ENCODE peak calls at places on chromosomes 7 and 10, in six cellular contexts. Z is aorta; I is NCI-H1105 treated with DMSO at 0.1 percent for 48 hours; K is effector memory CD4-positive, alpha-beta T cell; T is CD8-positive, alpha-beta T cell; D is A172. X is an unnamed sample.

GRCh38 chr7:44693641-44694313 is 54.9 kb upstream of the ZMIZ2 start:
- DNase-seq in D (peak), T (no peak), I (no peak), K (no peak), Z (peak), X (no peak)

GRCh38 chr10:32377458-32378370 is 30.8 kb upstream of the EPC1 start:
- DNase-seq in Z (no peak), T (no peak), K (peak), D (peak), I (peak), X (peak)

GRCh38 chr10:53253221-53253620 is 480.6 kb upstream of the MBL2 start:
- DNase-seq in K (no peak), Z (no peak), D (no peak), I (no peak), T (no peak), X (no peak)

GRCh38 chr7:138625084-138625848 is 75.9 kb downstream of the SVOPL start:
- DNase-seq in D (no peak), T (no peak), K (no peak), I (no peak), Z (no peak), X (no peak)

GRCh38 chr10:43226441-43226840 is 40.4 kb downstream of the RASGEF1A start:
- DNase-seq in Z (peak), I (no peak), T (no peak), K (no peak), D (no peak), X (no peak)

GRCh38 chr10:22633106-22633505 is 81.3 kb downstream of the PIP4K2A start:
- DNase-seq in T (no peak), D (no peak), Z (no peak), K (no peak), I (no peak), X (no peak)

GRCh38 chr7:27551803-27552202 is 110.9 kb downstream of the HIBADH start:
- DNase-seq in I (no peak), T (no peak), K (no peak), Z (no peak), D (no peak), X (no peak)

GRCh38 chr10:87861566-87861952 is 1.8 kb downstream of the KLLN start:
- DNase-seq in D (peak), I (no peak), Z (peak), T (no peak), K (peak), X (no peak)

GRCh38 chr7:149822353-149822943 is 15.7 kb upstream of the ZNF862 start:
- DNase-seq in K (no peak), Z (peak), I (no peak), T (no peak), D (no peak), X (no peak)

GRCh38 chr7:81684513-81685262 is 85.2 kb downstream of the HGF start:
- DNase-seq in D (peak), I (peak), Z (peak), T (no peak), K (no peak), X (no peak)

GRCh38 chr7:110604885-110605284 is 486.0 kb upstream of the LRRN3 start:
- DNase-seq in Z (no peak), D (no peak), I (no peak), T (no peak), K (no peak), X (no peak)

GRCh38 chr10:14645239-14645960 is 129.3 kb downstream of the FAM107B start:
- DNase-seq in I (no peak), K (no peak), Z (no peak), T (no peak), D (no peak), X (no peak)

GRCh38 chr7:70271617-70272081 is 673.4 kb downstream of the AUTS2 start:
- DNase-seq in I (no peak), K (no peak), Z (no peak), D (peak), T (no peak), X (no peak)

GRCh38 chr7:78197447-78197846 is 398.9 kb downstream of the PHTF2 start:
- DNase-seq in I (no peak), K (no peak), D (peak), T (no peak), Z (no peak), X (no peak)

GRCh38 chr10:8279598-8279997 is 225.1 kb downstream of the GATA3 start:
- DNase-seq in K (no peak), D (peak), T (no peak), I (no peak), Z (no peak), X (no peak)

GRCh38 chr7:116393654-116394053 is 105.9 kb upstream of the CAV2 start:
- DNase-seq in T (no peak), I (no peak), K (no peak), Z (no peak), D (no peak), X (no peak)

GRCh38 chr10:110841767-110842267 is 29.9 kb upstream of the PDCD4 start:
- DNase-seq in D (no peak), T (no peak), K (no peak), Z (no peak), I (no peak), X (no peak)

GRCh38 chr7:40329601-40330153 is 194.9 kb downstream of the SUGCT start:
- DNase-seq in K (no peak), D (peak), Z (no peak), I (peak), T (no peak), X (no peak)

GRCh38 chr7:152423991-152424347 is 11.8 kb downstream of the KMT2C start:
- DNase-seq in I (no peak), Z (no peak), K (no peak), D (no peak), T (no peak), X (no peak)

GRCh38 chr7:83105948-83106347 is 56.7 kb downstream of the PCLO start:
- DNase-seq in Z (no peak), K (no peak), T (no peak), I (no peak), D (no peak), X (no peak)

GRCh38 chr10:16886032-16886431 is 68.8 kb upstream of the RSU1 start:
- DNase-seq in I (no peak), Z (no peak), T (no peak), K (no peak), D (no peak), X (no peak)

GRCh38 chr10:131729361-131729760 is 171.4 kb upstream of the PPP2R2D start:
- DNase-seq in K (no peak), D (no peak), T (no peak), I (no peak), Z (no peak), X (no peak)

GRCh38 chr10:52801951-52802350 is 29.4 kb upstream of the MBL2 start:
- DNase-seq in D (peak), K (no peak), T (no peak), I (no peak), Z (no peak), X (no peak)

GRCh38 chr7:39493929-39494328 is 72.3 kb upstream of the YAE1 start:
- DNase-seq in I (no peak), K (no peak), D (no peak), Z (no peak), T (no peak), X (no peak)

GRCh38 chr7:38630720-38631673 is at the start of gene AMPH:
- DNase-seq in Z (peak), I (peak), K (no peak), D (peak), T (no peak), X (no peak)

GRCh38 chr10:19966751-19967150 is 150.5 kb downstream of the PLXDC2 start:
- DNase-seq in K (no peak), T (no peak), Z (no peak), I (no peak), D (no peak), X (no peak)

GRCh38 chr7:124762611-124763143 is 2.9 kb downstream of the GPR37 start:
- DNase-seq in K (no peak), D (no peak), Z (no peak), I (no peak), T (no peak), X (no peak)

GRCh38 chr10:31345886-31346285 is 26.9 kb downstream of the ZEB1 start:
- DNase-seq in T (no peak), D (no peak), K (no peak), Z (no peak), I (no peak), X (no peak)

GRCh38 chr7:75536940-75537538 is 44.9 kb downstream of the SPDYE5 start:
- DNase-seq in D (no peak), I (no peak), K (no peak), Z (peak), T (no peak), X (no peak)

GRCh38 chr7:144526912-144527610 is 123.6 kb upstream of the NOBOX start:
- DNase-seq in D (peak), T (no peak), K (no peak), I (no peak), Z (no peak), X (no peak)

GRCh38 chr7:47601881-47602249 is 20.0 kb upstream of the TNS3 start:
- DNase-seq in I (no peak), K (no peak), D (no peak), T (no peak), Z (no peak), X (no peak)

GRCh38 chr10:31804416-31804815 is 124.2 kb downstream of the ARHGAP12 start:
- DNase-seq in I (no peak), Z (no peak), K (no peak), T (no peak), D (no peak), X (no peak)

GRCh38 chr10:128527730-128528129 is 401.5 kb upstream of the MKI67 start:
- DNase-seq in Z (no peak), T (no peak), D (no peak), I (no peak), K (no peak), X (no peak)

GRCh38 chr7:131381069-131381838 is 53.6 kb downstream of the MKLN1 start:
- DNase-seq in Z (no peak), I (no peak), K (no peak), T (no peak), D (peak), X (no peak)

GRCh38 chr7:26008428-26008827 is 143.6 kb upstream of the NFE2L3 start:
- DNase-seq in T (no peak), D (no peak), K (no peak), Z (no peak), I (no peak), X (no peak)